ENCODE peak calls at places on chromosomes 13 and 19, in eight cellular contexts. One of them, this sample, is unnamed.

GRCh38 chr13:30559274-30559673 is 58.4 kb upstream of the USPL1 start:
- DNase-seq in SK-N-SH: no peak
- DNase-seq in bronchial epithelial cell: no peak
- DNase-seq in GM12865: no peak
- DNase-seq in left ventricle myocardium inferior: no peak
- DNase-seq in dorsolateral prefrontal cortex: no peak
- DNase-seq in WERI-Rb-1: no peak
- DNase-seq in mammary epithelial cell: no peak
- DNase-seq in this sample: no peak

GRCh38 chr13:95641291-95641811 is 3.2 kb downstream of the DZIP1 start:
- DNase-seq in SK-N-SH: no peak
- DNase-seq in dorsolateral prefrontal cortex: peak; percentile 44
- DNase-seq in mammary epithelial cell: no peak
- DNase-seq in left ventricle myocardium inferior: no peak
- DNase-seq in bronchial epithelial cell: no peak
- DNase-seq in GM12865: no peak
- DNase-seq in WERI-Rb-1: no peak
- DNase-seq in this sample: no peak

GRCh38 chr13:111279253-111279652 is 41.2 kb upstream of the TEX29 start:
- DNase-seq in WERI-Rb-1: no peak
- DNase-seq in left ventricle myocardium inferior: no peak
- DNase-seq in bronchial epithelial cell: no peak
- DNase-seq in GM12865: no peak
- DNase-seq in mammary epithelial cell: no peak
- DNase-seq in dorsolateral prefrontal cortex: no peak
- DNase-seq in SK-N-SH: no peak
- DNase-seq in this sample: no peak

GRCh38 chr13:107203146-107203847 is 635.4 kb upstream of the ARGLU1 start:
- DNase-seq in WERI-Rb-1: peak; percentile 67
- DNase-seq in mammary epithelial cell: no peak
- DNase-seq in left ventricle myocardium inferior: no peak
- DNase-seq in dorsolateral prefrontal cortex: no peak
- DNase-seq in SK-N-SH: peak; percentile 38
- DNase-seq in GM12865: peak; percentile 19
- DNase-seq in bronchial epithelial cell: no peak
- DNase-seq in this sample: no peak

GRCh38 chr13:51957377-51958216 is 53.7 kb downstream of the ATP7B start:
- DNase-seq in SK-N-SH: no peak
- DNase-seq in dorsolateral prefrontal cortex: no peak
- DNase-seq in bronchial epithelial cell: no peak
- DNase-seq in GM12865: no peak
- DNase-seq in left ventricle myocardium inferior: no peak
- DNase-seq in WERI-Rb-1: no peak
- DNase-seq in mammary epithelial cell: no peak
- DNase-seq in this sample: no peak

GRCh38 chr19:44891016-44891882 is at the start of gene TOMM40:
- DNase-seq in dorsolateral prefrontal cortex: no peak
- DNase-seq in SK-N-SH: peak; percentile 97
- DNase-seq in left ventricle myocardium inferior: peak; percentile 100
- DNase-seq in WERI-Rb-1: peak; percentile 35
- DNase-seq in GM12865: peak; percentile 100
- DNase-seq in mammary epithelial cell: no peak
- DNase-seq in bronchial epithelial cell: peak; percentile 98
- DNase-seq in this sample: peak; percentile 99

GRCh38 chr13:102800145-102801041 is 1.5 kb downstream of the BIVM start:
- DNase-seq in WERI-Rb-1: peak; percentile 95
- DNase-seq in mammary epithelial cell: peak; percentile 79
- DNase-seq in GM12865: peak; percentile 90
- DNase-seq in SK-N-SH: peak; percentile 95
- DNase-seq in bronchial epithelial cell: peak; percentile 49
- DNase-seq in dorsolateral prefrontal cortex: peak; percentile 71
- DNase-seq in left ventricle myocardium inferior: peak; percentile 86
- DNase-seq in this sample: peak; percentile 25

GRCh38 chr19:29751932-29752331 is 36.9 kb upstream of the C19orf12 start:
- DNase-seq in bronchial epithelial cell: no peak
- DNase-seq in left ventricle myocardium inferior: no peak
- DNase-seq in mammary epithelial cell: no peak
- DNase-seq in GM12865: no peak
- DNase-seq in WERI-Rb-1: no peak
- DNase-seq in dorsolateral prefrontal cortex: no peak
- DNase-seq in SK-N-SH: no peak
- DNase-seq in this sample: no peak

GRCh38 chr19:15453091-15453498 is 3.3 kb upstream of the WIZ start:
- DNase-seq in mammary epithelial cell: no peak
- DNase-seq in GM12865: no peak
- DNase-seq in left ventricle myocardium inferior: no peak
- DNase-seq in SK-N-SH: peak; percentile 75
- DNase-seq in dorsolateral prefrontal cortex: no peak
- DNase-seq in bronchial epithelial cell: no peak
- DNase-seq in WERI-Rb-1: no peak
- DNase-seq in this sample: no peak

GRCh38 chr13:80338781-80339577 is 1.9 kb downstream of the SPRY2 start:
- DNase-seq in WERI-Rb-1: peak; percentile 32
- DNase-seq in mammary epithelial cell: peak; percentile 71
- DNase-seq in GM12865: peak; percentile 40
- DNase-seq in dorsolateral prefrontal cortex: peak; percentile 74
- DNase-seq in left ventricle myocardium inferior: peak; percentile 76
- DNase-seq in bronchial epithelial cell: peak; percentile 55
- DNase-seq in SK-N-SH: peak; percentile 77
- DNase-seq in this sample: no peak

GRCh38 chr13:99978781-99979452 is 2.7 kb upstream of the ZIC2 start:
- DNase-seq in bronchial epithelial cell: no peak
- DNase-seq in SK-N-SH: peak; percentile 49
- DNase-seq in left ventricle myocardium inferior: no peak
- DNase-seq in WERI-Rb-1: peak; percentile 85
- DNase-seq in mammary epithelial cell: no peak
- DNase-seq in GM12865: no peak
- DNase-seq in dorsolateral prefrontal cortex: peak; percentile 79
- DNase-seq in this sample: no peak

GRCh38 chr13:67133476-67133875 is 96.7 kb downstream of the PCDH9 start:
- DNase-seq in GM12865: no peak
- DNase-seq in WERI-Rb-1: no peak
- DNase-seq in left ventricle myocardium inferior: no peak
- DNase-seq in mammary epithelial cell: no peak
- DNase-seq in SK-N-SH: no peak
- DNase-seq in dorsolateral prefrontal cortex: no peak
- DNase-seq in bronchial epithelial cell: no peak
- DNase-seq in this sample: no peak

GRCh38 chr13:112322562-112322961 is 53.6 kb upstream of the SPACA7 start:
- DNase-seq in mammary epithelial cell: no peak
- DNase-seq in SK-N-SH: no peak
- DNase-seq in bronchial epithelial cell: no peak
- DNase-seq in GM12865: no peak
- DNase-seq in left ventricle myocardium inferior: no peak
- DNase-seq in WERI-Rb-1: no peak
- DNase-seq in dorsolateral prefrontal cortex: no peak
- DNase-seq in this sample: no peak

GRCh38 chr19:11324079-11324661 is 15.3 kb downstream of the RAB3D start:
- DNase-seq in dorsolateral prefrontal cortex: peak; percentile 76
- DNase-seq in WERI-Rb-1: no peak
- DNase-seq in left ventricle myocardium inferior: peak; percentile 74
- DNase-seq in bronchial epithelial cell: peak; percentile 93
- DNase-seq in SK-N-SH: peak; percentile 91
- DNase-seq in mammary epithelial cell: peak; percentile 91
- DNase-seq in GM12865: peak; percentile 90
- DNase-seq in this sample: peak; percentile 79

GRCh38 chr19:41745761-41746160 is 9.6 kb upstream of the CEACAM6 start:
- DNase-seq in left ventricle myocardium inferior: no peak
- DNase-seq in WERI-Rb-1: no peak
- DNase-seq in SK-N-SH: no peak
- DNase-seq in bronchial epithelial cell: no peak
- DNase-seq in mammary epithelial cell: no peak
- DNase-seq in dorsolateral prefrontal cortex: no peak
- DNase-seq in GM12865: no peak
- DNase-seq in this sample: no peak

GRCh38 chr19:15199219-15199651 is 1.6 kb downstream of the NOTCH3 start:
- DNase-seq in GM12865: no peak
- DNase-seq in left ventricle myocardium inferior: no peak
- DNase-seq in dorsolateral prefrontal cortex: no peak
- DNase-seq in SK-N-SH: no peak
- DNase-seq in bronchial epithelial cell: no peak
- DNase-seq in mammary epithelial cell: no peak
- DNase-seq in WERI-Rb-1: no peak
- DNase-seq in this sample: no peak

GRCh38 chr13:20492641-20493040 is 33.0 kb downstream of the CRYL1 start:
- DNase-seq in SK-N-SH: no peak
- DNase-seq in bronchial epithelial cell: peak; percentile 46
- DNase-seq in left ventricle myocardium inferior: no peak
- DNase-seq in dorsolateral prefrontal cortex: no peak
- DNase-seq in mammary epithelial cell: peak; percentile 45
- DNase-seq in WERI-Rb-1: peak; percentile 48
- DNase-seq in GM12865: peak; percentile 65
- DNase-seq in this sample: no peak

GRCh38 chr13:114053026-114053425 is 79.2 kb upstream of the C13orf46 start:
- DNase-seq in SK-N-SH: no peak
- DNase-seq in GM12865: no peak
- DNase-seq in dorsolateral prefrontal cortex: no peak
- DNase-seq in mammary epithelial cell: no peak
- DNase-seq in bronchial epithelial cell: no peak
- DNase-seq in WERI-Rb-1: no peak
- DNase-seq in left ventricle myocardium inferior: no peak
- DNase-seq in this sample: no peak

GRCh38 chr13:47256618-47257017 is 359.8 kb upstream of the HTR2A start:
- DNase-seq in bronchial epithelial cell: peak; percentile 90
- DNase-seq in WERI-Rb-1: no peak
- DNase-seq in GM12865: no peak
- DNase-seq in dorsolateral prefrontal cortex: no peak
- DNase-seq in SK-N-SH: no peak
- DNase-seq in mammary epithelial cell: peak; percentile 85
- DNase-seq in left ventricle myocardium inferior: no peak
- DNase-seq in this sample: peak; percentile 24

GRCh38 chr13:56988543-56988942 is 152.2 kb upstream of the PRR20A start:
- DNase-seq in WERI-Rb-1: no peak
- DNase-seq in GM12865: no peak
- DNase-seq in left ventricle myocardium inferior: no peak
- DNase-seq in SK-N-SH: no peak
- DNase-seq in bronchial epithelial cell: peak; percentile 47
- DNase-seq in dorsolateral prefrontal cortex: no peak
- DNase-seq in mammary epithelial cell: no peak
- DNase-seq in this sample: no peak

GRCh38 chr19:56477429-56478338 is 539 bp upstream of the ZNF667 start:
- DNase-seq in GM12865: no peak
- DNase-seq in dorsolateral prefrontal cortex: peak; percentile 94
- DNase-seq in SK-N-SH: peak; percentile 98
- DNase-seq in left ventricle myocardium inferior: peak; percentile 93
- DNase-seq in WERI-Rb-1: peak; percentile 95
- DNase-seq in mammary epithelial cell: peak; percentile 94
- DNase-seq in bronchial epithelial cell: peak; percentile 86
- DNase-seq in this sample: peak; percentile 54
- H3K4me3 ChIP-seq in GM12865: no peak overlapping the region
- H3K4me3 ChIP-seq in dorsolateral prefrontal cortex: peak overlapping the region; percentile 61
- H3K4me3 ChIP-seq in SK-N-SH: peak overlapping the region; percentile 98
- H3K4me3 ChIP-seq in left ventricle myocardium inferior: peak overlapping the region; percentile 95
- H3K4me3 ChIP-seq in WERI-Rb-1: peak overlapping the region; percentile 91
- H3K4me3 ChIP-seq in mammary epithelial cell: peak overlapping the region; percentile 47
- H3K4me3 ChIP-seq in bronchial epithelial cell: peak overlapping the region; percentile 55
- H3K4me3 ChIP-seq in this sample: peak overlapping the region; percentile 52

DNA sequence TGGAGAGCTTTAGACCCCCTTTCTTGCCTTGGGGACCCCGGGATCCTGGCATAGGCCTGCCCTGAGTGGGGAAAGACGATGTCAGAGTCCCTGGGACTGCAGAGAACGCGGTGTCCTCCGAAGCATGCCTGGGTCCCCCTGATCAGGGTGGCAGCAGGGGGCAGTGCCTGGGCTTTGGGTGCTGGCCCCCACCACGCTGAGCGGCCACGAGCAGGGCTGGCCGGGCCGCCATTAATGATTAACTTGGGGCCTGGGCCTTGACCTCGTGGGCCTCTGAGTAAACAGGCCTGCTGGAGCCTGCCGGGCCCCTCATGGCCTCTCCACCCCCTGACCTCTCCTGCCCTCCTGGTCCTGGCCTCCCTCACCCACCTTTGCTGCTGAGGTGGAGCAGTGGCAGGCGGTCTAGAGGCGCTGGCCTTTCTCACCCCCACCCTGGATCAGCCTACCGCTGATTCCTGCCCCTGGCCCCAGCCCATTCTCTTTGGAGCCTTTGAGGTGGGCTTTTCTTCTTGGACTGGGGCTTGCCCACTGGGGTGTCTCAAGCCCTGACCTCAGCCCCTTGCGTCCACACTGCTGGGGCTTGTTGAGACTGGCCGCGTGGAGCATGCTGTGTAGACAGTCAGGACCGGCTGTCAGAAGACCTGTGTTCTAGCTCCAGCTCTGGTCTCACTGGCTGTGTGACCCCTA is 26.3 kb downstream of the CEBPA start:
- DNase-seq in SK-N-SH: no peak
- DNase-seq in dorsolateral prefrontal cortex: no peak
- DNase-seq in GM12865: no peak
- DNase-seq in mammary epithelial cell: no peak
- DNase-seq in left ventricle myocardium inferior: no peak
- DNase-seq in bronchial epithelial cell: no peak
- DNase-seq in WERI-Rb-1: no peak
- DNase-seq in this sample: no peak
- TF ChIP-seq CTCF in SK-N-SH: no peak
- TF ChIP-seq CTCF in dorsolateral prefrontal cortex: no peak
- TF ChIP-seq CTCF in GM12865: no peak
- TF ChIP-seq CTCF in mammary epithelial cell: no peak
- TF ChIP-seq CTCF in left ventricle myocardium inferior: no peak
- TF ChIP-seq CTCF in bronchial epithelial cell: no peak
- TF ChIP-seq CTCF in WERI-Rb-1: no peak
- TF ChIP-seq CTCF in this sample: no peak

GRCh38 chr19:17488593-17489391 is 18.5 kb downstream of the SLC27A1 start:
- DNase-seq in SK-N-SH: peak; percentile 79
- DNase-seq in bronchial epithelial cell: peak; percentile 76
- DNase-seq in dorsolateral prefrontal cortex: no peak
- DNase-seq in GM12865: peak; percentile 88
- DNase-seq in WERI-Rb-1: peak; percentile 82
- DNase-seq in left ventricle myocardium inferior: peak; percentile 59
- DNase-seq in mammary epithelial cell: peak; percentile 43
- DNase-seq in this sample: no peak
- H3K4me3 ChIP-seq in SK-N-SH: no peak overlapping the region
- H3K4me3 ChIP-seq in bronchial epithelial cell: peak overlapping the region; percentile 26
- H3K4me3 ChIP-seq in dorsolateral prefrontal cortex: no peak overlapping the region
- H3K4me3 ChIP-seq in GM12865: no peak overlapping the region
- H3K4me3 ChIP-seq in WERI-Rb-1: no peak overlapping the region
- H3K4me3 ChIP-seq in left ventricle myocardium inferior: peak overlapping the region; percentile 43
- H3K4me3 ChIP-seq in mammary epithelial cell: no peak overlapping the region
- H3K4me3 ChIP-seq in this sample: no peak overlapping the region

GRCh38 chr13:26050568-26051230 is 1.1 kb downstream of the SHISA2 start:
- DNase-seq in mammary epithelial cell: peak; percentile 48
- DNase-seq in left ventricle myocardium inferior: no peak
- DNase-seq in bronchial epithelial cell: no peak
- DNase-seq in dorsolateral prefrontal cortex: no peak
- DNase-seq in GM12865: no peak
- DNase-seq in WERI-Rb-1: peak; percentile 91
- DNase-seq in SK-N-SH: peak; percentile 66
- DNase-seq in this sample: no peak

GRCh38 chr13:26048745-26049144 is 3.1 kb downstream of the SHISA2 start:
- DNase-seq in mammary epithelial cell: no peak
- DNase-seq in WERI-Rb-1: no peak
- DNase-seq in left ventricle myocardium inferior: no peak
- DNase-seq in GM12865: no peak
- DNase-seq in SK-N-SH: peak; percentile 45
- DNase-seq in bronchial epithelial cell: no peak
- DNase-seq in dorsolateral prefrontal cortex: no peak
- DNase-seq in this sample: no peak

GRCh38 chr13:26053418-26053980 is 1.7 kb upstream of the SHISA2 start:
- DNase-seq in dorsolateral prefrontal cortex: no peak
- DNase-seq in mammary epithelial cell: no peak
- DNase-seq in left ventricle myocardium inferior: no peak
- DNase-seq in GM12865: no peak
- DNase-seq in WERI-Rb-1: no peak
- DNase-seq in SK-N-SH: no peak
- DNase-seq in bronchial epithelial cell: no peak
- DNase-seq in this sample: no peak

GRCh38 chr13:26052136-26052736 is 420 bp upstream of the SHISA2 start:
- DNase-seq in SK-N-SH: peak; percentile 27
- DNase-seq in mammary epithelial cell: no peak
- DNase-seq in GM12865: no peak
- DNase-seq in left ventricle myocardium inferior: no peak
- DNase-seq in WERI-Rb-1: peak; percentile 41
- DNase-seq in bronchial epithelial cell: no peak
- DNase-seq in dorsolateral prefrontal cortex: no peak
- DNase-seq in this sample: no peak

GRCh38 chr13:26051231-26052135 is at the start of gene SHISA2:
- DNase-seq in WERI-Rb-1: peak; percentile 87
- DNase-seq in SK-N-SH: peak; percentile 87
- DNase-seq in bronchial epithelial cell: peak; percentile 20
- DNase-seq in GM12865: no peak
- DNase-seq in mammary epithelial cell: peak; percentile 66
- DNase-seq in dorsolateral prefrontal cortex: peak; percentile 38
- DNase-seq in left ventricle myocardium inferior: peak; percentile 27
- DNase-seq in this sample: no peak
- TF ChIP-seq CTCF in WERI-Rb-1: peak; percentile 3
- TF ChIP-seq CTCF in SK-N-SH: no peak
- TF ChIP-seq CTCF in bronchial epithelial cell: no peak
- TF ChIP-seq CTCF in GM12865: no peak
- TF ChIP-seq CTCF in mammary epithelial cell: no peak
- TF ChIP-seq CTCF in dorsolateral prefrontal cortex: no peak
- TF ChIP-seq CTCF in left ventricle myocardium inferior: no peak
- TF ChIP-seq CTCF in this sample: no peak